ENCODE peak calls at places on chromosomes 5 and 9, in eight cellular contexts. U is effector CD8-positive, alpha-beta T cell; R is SK-MEL-5; J is iris pigment epithelial cell; F is GM12865; P is stimulated activated CD4-positive, alpha-beta T cell treated with anti-CD3 and anti-CD28 coated beads, Interleukin-2, amount 100 ng/mL, for 24 hours; Q is activated CD4-positive, alpha-beta T cell treated with anti-CD3 and anti-CD28 coated beads, Interleukin-2, amount 50 U/mL, for 1 hour; Y is cerebellum. D is an unnamed sample.

GRCh38 chr9:128703616-128704355 is 1.5 kb downstream of the PKN3 start:
- DNase-seq in P (peak; percentile 29), R (no peak), U (no peak), Y (no peak), Q (no peak), J (no peak), F (no peak), D (no peak)

GRCh38 chr9:133780962-133781827 is 43.0 kb upstream of the SARDH start:
- DNase-seq in U (no peak), J (no peak), P (no peak), R (no peak), F (no peak), Q (no peak), Y (no peak), D (no peak)

GRCh38 chr9:72844440-72844768 is 108.4 kb downstream of the ALDH1A1 start:
- DNase-seq in R (no peak), U (no peak), Q (no peak), F (no peak), P (no peak), J (no peak), Y (no peak), D (no peak)

GRCh38 chr5:67206381-67207328 is 10.1 kb upstream of the CD180 start:
- DNase-seq in U (peak; percentile 40), F (peak; percentile 97), J (peak; percentile 82), Q (peak; percentile 77), P (peak; percentile 83), R (no peak), Y (no peak), D (peak; percentile 86)

GRCh38 chr9:114114364-114114763 is 15.3 kb upstream of the KIF12 start:
- DNase-seq in J (peak; percentile 21), R (no peak), Y (no peak), U (no peak), Q (no peak), P (no peak), F (no peak), D (no peak)

GRCh38 chr9:130712564-130713285 is 19.1 kb downstream of the EXOSC2 start:
- DNase-seq in Q (peak; percentile 92), U (peak; percentile 92), R (peak; percentile 99), J (peak; percentile 99), P (peak; percentile 95), F (peak; percentile 99), Y (peak; percentile 98), D (peak; percentile 93)

GRCh38 chr9:4680178-4680535 is 788 bp downstream of the CDC37L1 start:
- DNase-seq in J (peak; percentile 30), P (no peak), F (peak; percentile 16), Q (no peak), U (no peak), R (peak; percentile 23), Y (no peak), D (no peak)

GRCh38 chr9:136728080-136728547 is 14.6 kb downstream of the LCN10 start:
- DNase-seq in F (peak; percentile 96), Q (peak; percentile 93), R (peak; percentile 83), P (peak; percentile 95), Y (peak; percentile 88), U (peak; percentile 88), J (peak; percentile 87), D (peak; percentile 87)

GRCh38 chr5:173326501-173326960 is 1.7 kb downstream of the STC2 start:
- DNase-seq in F (no peak), J (peak; percentile 89), Q (no peak), Y (no peak), R (no peak), P (no peak), U (no peak), D (peak; percentile 27)

GRCh38 chr5:82421119-82421518 is 143.0 kb upstream of the RPS23 start:
- DNase-seq in P (no peak), Y (no peak), J (peak; percentile 99), U (no peak), F (no peak), R (no peak), Q (no peak), D (peak; percentile 68)

GRCh38 chr9:12416736-12417135 is 276.4 kb upstream of the TYRP1 start:
- DNase-seq in J (no peak), R (no peak), U (no peak), Y (no peak), P (no peak), F (no peak), Q (no peak), D (no peak)

GRCh38 chr5:179115845-179116524 is 55.8 kb downstream of the ZNF354C start:
- DNase-seq in Y (no peak), J (no peak), F (no peak), R (no peak), U (no peak), Q (no peak), P (no peak), D (no peak)

GRCh38 chr9:9791621-9792020 is 821.2 kb downstream of the PTPRD start:
- DNase-seq in J (peak; percentile 6), P (no peak), F (peak; percentile 9), Y (no peak), Q (no peak), U (no peak), R (peak; percentile 28), D (no peak)

GRCh38 chr5:417765-418559 is 25.0 kb upstream of the EXOC3 start:
- DNase-seq in J (no peak), R (no peak), Q (no peak), Y (no peak), F (no peak), P (no peak), U (no peak), D (no peak)

GRCh38 chr9:93667627-93668026 is 91.2 kb downstream of the PHF2 start:
- DNase-seq in Q (no peak), U (no peak), J (no peak), P (no peak), Y (no peak), R (no peak), F (no peak), D (no peak)

GRCh38 chr5:135208555-135209494 is 174.8 kb upstream of the PITX1 start:
- DNase-seq in Q (no peak), P (no peak), J (peak; percentile 96), F (no peak), Y (no peak), U (no peak), R (no peak), D (peak; percentile 68)

GRCh38 chr5:135441256-135441915 is 5.8 kb downstream of the DCANP1 start:
- DNase-seq in F (no peak), R (no peak), Q (no peak), U (no peak), Y (no peak), J (no peak), P (no peak), D (no peak)

GRCh38 chr9:105690742-105691141 is 3.6 kb upstream of the TMEM38B start:
- DNase-seq in Q (no peak), R (peak; percentile 50), F (no peak), U (no peak), Y (no peak), J (peak; percentile 41), P (no peak), D (no peak)

GRCh38 chr5:168165221-168165965 is 126.1 kb upstream of the WWC1 start:
- DNase-seq in J (no peak), P (no peak), Y (no peak), Q (no peak), F (no peak), U (no peak), R (peak; percentile 12), D (peak; percentile 33)

GRCh38 chr5:69492391-69493234 is at the start of gene OCLN:
- DNase-seq in F (peak; percentile 84), R (peak; percentile 60), Y (peak; percentile 85), U (no peak), P (peak; percentile 45), J (no peak), Q (no peak), D (peak; percentile 91)

GRCh38 chr5:574906-575305 is 37.2 kb upstream of the CEP72 start:
- DNase-seq in Q (no peak), Y (no peak), J (no peak), F (no peak), U (no peak), P (no peak), R (no peak), D (no peak)

GRCh38 chr5:143094087-143094511 is 309.4 kb downstream of the NR3C1 start:
- DNase-seq in J (peak; percentile 13), F (no peak), Q (no peak), R (no peak), P (no peak), U (no peak), Y (no peak), D (no peak)

GRCh38 chr9:136544549-136545064 is 1.2 kb downstream of the NOTCH1 start:
- DNase-seq in F (peak; percentile 53), J (peak; percentile 11), R (peak; percentile 28), P (peak; percentile 79), U (peak; percentile 32), Y (peak; percentile 28), Q (peak; percentile 52), D (peak; percentile 61)

GRCh38 chr5:134073404-134073803 is 41.1 kb upstream of the TCF7 start:
- DNase-seq in P (no peak), Y (no peak), U (no peak), R (no peak), F (no peak), J (no peak), Q (no peak), D (no peak)

GRCh38 chr5:122874179-122874875 is 28.9 kb downstream of the SNX24 start:
- DNase-seq in P (no peak), R (no peak), Y (no peak), J (peak; percentile 42), F (no peak), Q (no peak), U (no peak), D (no peak)

GRCh38 chr9:136110082-136111061 is 8.3 kb downstream of the TMEM250 start:
- DNase-seq in R (no peak), J (peak; percentile 45), P (peak; percentile 53), F (peak; percentile 80), U (peak; percentile 32), Q (peak; percentile 28), Y (no peak), D (no peak)

GRCh38 chr5:36655171-36655570 is 48.8 kb downstream of the SLC1A3 start:
- DNase-seq in J (peak; percentile 41), R (peak; percentile 57), U (no peak), Y (no peak), Q (no peak), F (peak; percentile 11), P (no peak), D (no peak)

GRCh38 chr5:154220625-154221024 is 30.1 kb downstream of the GALNT10 start:
- DNase-seq in F (no peak), P (no peak), J (peak; percentile 89), R (no peak), Y (no peak), U (no peak), Q (no peak), D (peak; percentile 43)

GRCh38 chr5:36403601-36404311 is 102.1 kb upstream of the RANBP3L start:
- DNase-seq in P (no peak), F (no peak), U (no peak), R (no peak), Y (peak; percentile 24), Q (no peak), J (peak; percentile 47), D (no peak)

GRCh38 chr5:4017076-4017803 is 421.6 kb downstream of the IRX1 start:
- DNase-seq in F (no peak), P (no peak), R (no peak), U (no peak), J (no peak), Q (no peak), Y (no peak), D (no peak)

GRCh38 chr5:179732918-179733763 is 519 bp downstream of the MAML1 start:
- DNase-seq in F (peak; percentile 50), R (peak; percentile 17), J (peak; percentile 39), P (peak; percentile 54), U (peak; percentile 29), Q (peak; percentile 47), Y (peak; percentile 36), D (peak; percentile 54)